ENCODE peak calls at places on chromosomes 5 and 9, in nine cellular contexts. X, I, M, A, O, H, U, C and J are unnamed samples. For H3K9me3 and H3K4me1, the result is how much of the 10 kb centered on the place peaks cover.

GRCh38 chr5:96074460-96075254 is 113.0 kb upstream of the ELL2 start:
- DNase-seq in I (no peak), H (no peak), O (no peak), U (no peak), X (no peak), C (no peak), A (peak), M (no peak), J (no peak)

GRCh38 chr9:110255064-110255416 is 1.3 kb downstream of the TXN start:
- DNase-seq in I (no peak), X (no peak), O (no peak), M (no peak), U (no peak), A (peak), C (no peak), H (no peak), J (no peak)

GRCh38 chr9:128149001-128149701 is at the start of gene LCN2:
- DNase-seq in H (no peak), A (peak), C (peak), U (no peak), I (no peak), X (no peak), M (no peak), O (no peak), J (peak)

GRCh38 chr5:180988592-180988991 is at the start of gene BTNL3:
- DNase-seq in U (no peak), X (no peak), M (no peak), I (no peak), A (no peak), O (no peak), H (no peak), C (no peak), J (no peak)

GRCh38 chr5:17794201-17794600 is 159.9 kb downstream of the TAF11L14 start:
- DNase-seq in H (no peak), U (no peak), C (no peak), A (no peak), I (no peak), M (no peak), X (no peak), O (no peak), J (no peak)

GRCh38 chr9:373759-374206 is 159.1 kb downstream of the DOCK8 start:
- DNase-seq in C (peak), A (no peak), O (no peak), M (no peak), U (no peak), X (no peak), H (no peak), I (no peak), J (no peak)

GRCh38 chr5:102421647-102422046 is 77.2 kb downstream of the SLCO6A1 start:
- DNase-seq in C (no peak), I (no peak), A (peak), U (no peak), O (no peak), M (no peak), X (no peak), H (no peak), J (peak)

GRCh38 chr5:107361945-107362344 is 308.8 kb downstream of the EFNA5 start:
- DNase-seq in A (no peak), U (no peak), I (no peak), O (peak), H (no peak), M (peak), C (no peak), X (no peak), J (peak)

GRCh38 chr9:115691686-115692085 is 461.9 kb upstream of the PAPPA start:
- DNase-seq in X (no peak), H (no peak), I (no peak), U (no peak), M (no peak), O (peak), A (no peak), C (no peak), J (no peak)

GRCh38 chr5:50794812-50795211 is 128.4 kb downstream of the PARP8 start:
- DNase-seq in O (no peak), A (no peak), I (no peak), M (no peak), X (no peak), H (no peak), U (no peak), C (no peak), J (no peak)

GRCh38 chr5:96050273-96050880 is 88.7 kb upstream of the ELL2 start:
- DNase-seq in M (no peak), A (no peak), I (no peak), C (no peak), O (no peak), H (no peak), X (no peak), U (no peak), J (no peak)

GRCh38 chr9:88932766-88933165 is 58.5 kb upstream of the S1PR3 start:
- DNase-seq in X (no peak), I (no peak), M (no peak), A (no peak), C (peak), O (no peak), U (no peak), H (peak), J (no peak)

GRCh38 chr9:135370411-135371375 is 108.9 kb upstream of the PPP1R26 start:
- DNase-seq in C (no peak), M (no peak), X (no peak), A (no peak), H (no peak), U (no peak), O (no peak), I (no peak), J (no peak)

GRCh38 chr5:777756-778161 is 6.8 kb downstream of the ZDHHC11B start:
- DNase-seq in I (no peak), H (no peak), U (no peak), C (peak), O (no peak), M (no peak), X (no peak), A (peak), J (peak)

GRCh38 chr5:97383996-97384395 is 200.9 kb upstream of the RIOK2 start:
- DNase-seq in C (no peak), X (no peak), U (no peak), O (no peak), I (no peak), M (no peak), H (no peak), A (no peak), J (no peak)

GRCh38 chr5:109141499-109142200 is 268.1 kb downstream of the PJA2 start:
- DNase-seq in C (peak), U (no peak), M (no peak), I (no peak), O (peak), A (no peak), X (no peak), H (no peak), J (no peak)

GRCh38 chr9:115673599-115673998 is 480.0 kb upstream of the PAPPA start:
- DNase-seq in O (peak), M (no peak), X (no peak), C (no peak), I (no peak), U (no peak), H (peak), A (no peak), J (no peak)

GRCh38 chr5:150305577-150305976 is 2.9 kb upstream of the ARSI start:
- DNase-seq in M (no peak), A (no peak), U (no peak), H (no peak), O (no peak), X (no peak), I (no peak), C (no peak), J (no peak)

GRCh38 chr9:82934949-82935348 is 128.0 kb downstream of the RASEF start:
- DNase-seq in O (peak), C (no peak), X (no peak), H (no peak), A (no peak), U (no peak), M (no peak), I (no peak), J (no peak)

GRCh38 chr5:50666261-50667078 is at the start of gene PARP8:
- DNase-seq in A (peak), O (peak), H (peak), U (peak), X (peak), C (no peak), M (peak), I (peak), J (peak)

GRCh38 chr9:16090907-16091629 is 538.2 kb downstream of the CCDC171 start:
- DNase-seq in I (no peak), H (no peak), O (peak), X (no peak), U (no peak), A (no peak), M (no peak), C (no peak), J (no peak)

GRCh38 chr9:9499546-9499945 is 1113.3 kb downstream of the PTPRD start:
- DNase-seq in M (no peak), I (no peak), C (no peak), X (no peak), U (no peak), H (no peak), O (no peak), A (no peak), J (no peak)

GRCh38 chr5:2901511-2901910 is 150.0 kb upstream of the IRX2 start:
- DNase-seq in O (no peak), M (no peak), C (no peak), H (peak), I (no peak), U (no peak), A (no peak), X (no peak), J (no peak)

GRCh38 chr5:2902742-2903297 is 151.3 kb upstream of the IRX2 start:
- DNase-seq in X (no peak), C (no peak), A (no peak), I (no peak), O (no peak), H (peak), U (no peak), M (no peak), J (no peak)

GRCh38 chr5:2902186-2902585 is 150.7 kb upstream of the IRX2 start:
- DNase-seq in U (no peak), O (no peak), C (no peak), A (no peak), M (no peak), I (no peak), X (no peak), H (peak), J (no peak)

GRCh38 chr5:2900360-2900759 is 148.9 kb upstream of the IRX2 start:
- DNase-seq in C (no peak), U (no peak), X (no peak), A (no peak), I (no peak), M (no peak), O (no peak), H (peak), J (no peak)

DNA sequence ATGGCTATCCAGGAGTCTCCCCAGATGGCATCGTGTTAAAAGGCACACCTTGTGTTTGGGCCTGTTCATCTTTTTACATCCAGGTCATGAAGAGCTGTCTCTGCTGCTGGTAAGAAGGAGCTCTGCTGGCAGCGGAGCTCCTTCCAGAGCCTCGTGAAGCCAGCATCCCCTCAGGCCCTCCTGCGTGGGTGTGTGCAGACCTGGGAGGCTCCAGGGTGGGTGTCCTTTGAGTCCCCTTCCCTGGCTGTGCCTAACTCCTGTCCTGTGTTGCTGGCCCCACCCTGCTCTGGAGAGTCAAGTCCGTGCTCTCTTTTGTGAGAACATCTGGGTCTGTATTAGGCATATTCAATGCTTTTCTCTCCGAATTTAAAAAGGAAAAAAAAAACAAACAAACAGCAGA is 149.6 kb upstream of the IRX2 start:
- DNase-seq in X (no peak), A (no peak), O (no peak), I (no peak), H (peak), C (no peak), U (no peak), M (no peak), J (no peak)
- H3K9me3 ChIP-seq in X (under half), A (under half), O (under half), I (under half), H (under half), C (under half), U (under half), M (under half), J (under half)

GRCh38 chr5:125199968-125200841 is 453.8 kb upstream of the ZNF608 start:
- DNase-seq in X (no peak), O (peak), M (no peak), C (no peak), I (no peak), A (peak), H (no peak), U (no peak), J (no peak)

GRCh38 chr5:125198270-125198974 is 452.0 kb upstream of the ZNF608 start:
- DNase-seq in H (no peak), C (no peak), O (peak), A (peak), U (no peak), I (peak), M (peak), X (no peak), J (peak)

GRCh38 chr5:125194901-125195300 is 448.5 kb upstream of the ZNF608 start:
- DNase-seq in I (no peak), O (no peak), U (no peak), C (no peak), X (no peak), M (no peak), A (no peak), H (no peak), J (no peak)

GRCh38 chr5:125199373-125199772 is 452.9 kb upstream of the ZNF608 start:
- DNase-seq in U (no peak), I (no peak), O (no peak), M (no peak), A (no peak), H (no peak), C (no peak), X (no peak), J (no peak)

GRCh38 chr5:125196479-125197183 is 450.2 kb upstream of the ZNF608 start:
- DNase-seq in U (no peak), O (no peak), C (no peak), M (no peak), X (no peak), A (peak), H (no peak), I (no peak), J (no peak)
- H3K27ac ChIP-seq in U (peak), O (no peak), C (no peak), M (no peak), X (no peak), A (no peak), H (no peak), I (no peak), J (no peak)

DNA sequence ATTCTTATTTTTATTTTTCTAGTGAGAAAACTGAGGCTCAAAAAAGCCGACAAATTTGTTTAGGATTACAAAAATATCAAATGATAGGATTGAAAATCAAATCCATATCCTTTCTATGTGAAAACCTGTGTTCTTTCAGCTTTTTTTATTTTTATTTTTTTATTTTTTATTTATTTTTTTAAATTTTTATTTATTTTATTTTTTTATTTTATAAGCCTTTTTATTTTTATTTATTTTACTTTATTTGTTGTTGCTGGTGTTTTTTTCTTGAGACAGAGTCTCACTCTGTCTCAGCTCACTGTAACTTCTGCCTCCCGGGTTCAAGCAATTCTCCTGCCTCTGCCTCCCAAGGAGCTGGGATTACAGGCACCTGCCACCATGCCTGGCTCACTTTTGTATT is 45.4 kb upstream of the CDKN2B start:
- DNase-seq in O (no peak), X (no peak), A (no peak), U (no peak), I (no peak), H (no peak), M (no peak), C (no peak), J (no peak)
- H3K4me1 ChIP-seq in O (under half), X (under half), A (under half), U (under half), I (under half), H (under half), M (under half), C (under half), J (under half)

DNA sequence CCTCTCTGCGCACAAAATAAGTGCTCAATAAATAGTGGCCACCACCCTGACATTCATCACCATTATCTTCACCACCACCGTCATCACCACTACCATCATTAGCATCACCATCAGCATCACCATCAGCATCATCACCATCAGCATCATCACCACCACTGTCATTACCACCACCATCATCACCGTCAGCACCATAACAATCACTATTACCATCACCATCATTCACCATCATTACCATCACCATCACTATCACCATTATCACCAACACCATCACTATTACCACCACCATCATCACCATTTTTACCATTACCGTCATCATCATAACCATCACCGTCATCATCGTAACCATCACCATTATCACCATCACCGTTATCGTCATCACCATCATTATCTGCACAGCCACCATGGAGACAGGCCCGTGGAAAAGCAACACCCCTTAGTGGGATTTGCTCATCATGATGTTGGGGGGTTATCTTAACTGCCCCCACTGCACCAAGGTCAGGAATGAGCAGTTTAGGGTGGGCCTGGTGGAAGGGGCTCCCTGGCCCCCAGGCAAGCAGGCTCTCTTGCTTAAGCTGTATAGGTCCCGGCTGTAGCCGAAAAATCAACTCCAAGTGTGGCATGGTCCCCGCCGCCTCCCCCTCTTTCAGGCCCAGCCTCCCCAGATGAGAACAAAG is 18.1 kb downstream of the AKNA start:
- DNase-seq in H (no peak), U (no peak), O (no peak), C (no peak), A (no peak), X (no peak), M (no peak), I (no peak), J (no peak)
- H3K9me3 ChIP-seq in H (under half), U (under half), O (under half), C (under half), A (under half), X (under half), M (under half), I (under half), J (under half)

GRCh38 chr5:179273441-179274145 is 71.7 kb downstream of the ADAMTS2 start:
- DNase-seq in A (no peak), C (no peak), I (no peak), O (no peak), M (no peak), X (no peak), U (no peak), H (peak), J (peak)
- H3K27ac ChIP-seq in A (no peak), C (no peak), I (no peak), O (no peak), M (peak), X (no peak), U (peak), H (peak), J (no peak)

GRCh38 chr5:10365800-10366199 is 12.3 kb downstream of the MARCHF6 start:
- DNase-seq in X (no peak), A (no peak), M (no peak), C (no peak), U (no peak), H (no peak), I (no peak), O (no peak), J (no peak)
- H3K4me1 ChIP-seq in X (half or more), A (under half), M (under half), C (under half), U (under half), H (under half), I (under half), O (under half), J (under half)

GRCh38 chr5:43338856-43339255 is 25.6 kb upstream of the HMGCS1 start:
- DNase-seq in C (no peak), U (no peak), I (no peak), X (no peak), H (no peak), O (no peak), A (no peak), M (no peak), J (no peak)

GRCh38 chr5:43332401-43332800 is 19.2 kb upstream of the HMGCS1 start:
- DNase-seq in A (no peak), O (no peak), M (no peak), H (no peak), I (no peak), X (no peak), C (no peak), U (no peak), J (no peak)

GRCh38 chr5:43335681-43336080 is 22.5 kb upstream of the HMGCS1 start:
- DNase-seq in C (no peak), M (no peak), H (no peak), X (no peak), A (no peak), O (no peak), I (no peak), U (no peak), J (no peak)

DNA sequence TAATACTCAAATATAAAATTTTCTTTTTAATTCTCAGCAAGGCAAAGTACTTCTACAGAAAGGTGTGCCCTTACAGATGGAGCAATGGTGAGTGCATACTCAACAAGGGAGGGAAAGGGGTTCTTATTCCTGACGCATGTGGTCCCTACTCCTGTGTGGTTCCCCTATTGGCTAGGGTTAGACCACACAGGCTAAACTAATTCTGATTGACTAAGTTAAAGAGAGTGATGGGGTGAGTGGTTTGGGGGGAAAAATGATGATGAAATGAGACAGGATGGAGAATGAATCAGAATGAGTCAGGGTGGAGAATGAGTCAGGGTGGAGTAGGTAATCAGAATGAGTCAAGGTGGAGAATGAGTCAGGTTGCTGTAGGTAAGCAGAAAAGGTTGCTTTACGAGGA is 22.9 kb upstream of the HMGCS1 start:
- DNase-seq in A (no peak), C (no peak), O (no peak), H (no peak), X (no peak), U (no peak), I (no peak), M (no peak), J (no peak)
- H3K9me3 ChIP-seq in A (under half), C (under half), O (under half), H (under half), X (under half), U (under half), I (under half), M (under half), J (under half)